ENCODE peak calls at places on chromosomes 12 and 14, in nine cellular contexts. R is left ventricle myocardium inferior, I is ovary, W is upper lobe of right lung, Y is fibroblast of lung, M is tibial nerve, L is IMR-90, O is right lobe of liver, K is heart left ventricle. F is an unnamed sample. For H3K27me3 and H3K4me1, the result is how much of the 10 kb centered on the place peaks cover.

GRCh38 chr14:65369560-65369959 is 43.0 kb upstream of the FUT8 start:
- DNase-seq in R (no peak), I (no peak), W (no peak), Y (no peak), M (no peak), L (no peak), O (no peak), K (no peak), F (no peak)

GRCh38 chr14:54047645-54048308 is 91.2 kb upstream of the BMP4 start:
- DNase-seq in R (no peak), I (no peak), W (no peak), Y (no peak), M (no peak), L (no peak), O (no peak), K (no peak), F (no peak)

GRCh38 chr12:43832506-43833168 is 3.2 kb upstream of the TMEM117 start:
- DNase-seq in R (no peak), I (no peak), W (no peak), Y (no peak), M (no peak), L (no peak), O (no peak), K (no peak), F (no peak)

GRCh38 chr12:77760271-77761025 is 70.2 kb upstream of the NAV3 start:
- DNase-seq in R (no peak), I (no peak), W (no peak), Y (no peak), M (no peak), L (no peak), O (no peak), K (no peak), F (no peak)

GRCh38 chr12:59972941-59973340 is 377.1 kb downstream of the SLC16A7 start:
- DNase-seq in R (no peak), I (no peak), W (no peak), Y (peak), M (no peak), L (peak), O (no peak), K (no peak), F (no peak)

GRCh38 chr14:68734231-68734732 is 58.6 kb downstream of the ZFP36L1 start:
- DNase-seq in R (no peak), I (no peak), W (no peak), Y (no peak), M (no peak), L (peak), O (no peak), K (no peak), F (no peak)

GRCh38 chr14:99481745-99482099 is 513 bp downstream of the CCNK start:
- DNase-seq in R (no peak), I (no peak), W (no peak), Y (peak), M (no peak), L (peak), O (no peak), K (no peak), F (no peak)

GRCh38 chr12:52975820-52976573 is 27.1 kb downstream of the KRT18 start:
- DNase-seq in R (no peak), I (no peak), W (peak), Y (peak), M (no peak), L (peak), O (no peak), K (no peak), F (no peak)

GRCh38 chr14:62505045-62505444 is 540.2 kb downstream of the KCNH5 start:
- DNase-seq in R (no peak), I (no peak), W (no peak), Y (no peak), M (no peak), L (no peak), O (no peak), K (no peak), F (no peak)

GRCh38 chr12:15936751-15937150 is 25.6 kb downstream of the DERA start:
- DNase-seq in R (no peak), I (no peak), W (no peak), Y (no peak), M (no peak), L (no peak), O (no peak), K (no peak), F (no peak)

GRCh38 chr12:23831739-23832138 is 117.7 kb downstream of the SOX5 start:
- DNase-seq in R (no peak), I (no peak), W (no peak), Y (no peak), M (no peak), L (no peak), O (no peak), K (no peak), F (no peak)

GRCh38 chr12:59079029-59079428 is 158.7 kb upstream of the LRIG3 start:
- DNase-seq in R (no peak), I (no peak), W (no peak), Y (no peak), M (no peak), L (no peak), O (no peak), K (no peak), F (no peak)

GRCh38 chr12:105092336-105092735 is 8.1 kb upstream of the ALDH1L2 start:
- DNase-seq in R (no peak), I (no peak), W (no peak), Y (no peak), M (no peak), L (no peak), O (no peak), K (no peak), F (no peak)

GRCh38 chr14:99276482-99276881 is 4.5 kb upstream of the BCL11B start:
- DNase-seq in R (no peak), I (no peak), W (no peak), Y (no peak), M (no peak), L (no peak), O (no peak), K (no peak), F (no peak)

GRCh38 chr14:72800848-72801370 is 93.0 kb downstream of the DPF3 start:
- DNase-seq in R (no peak), I (no peak), W (no peak), Y (no peak), M (no peak), L (no peak), O (no peak), K (no peak), F (no peak)

GRCh38 chr14:47040490-47040889 is 388.9 kb upstream of the RPL10L start:
- DNase-seq in R (no peak), I (no peak), W (no peak), Y (no peak), M (no peak), L (no peak), O (no peak), K (no peak), F (no peak)

GRCh38 chr12:131131808-131132117 is 178.1 kb downstream of the ADGRD1 start:
- DNase-seq in R (no peak), I (no peak), W (no peak), Y (no peak), M (no peak), L (no peak), O (no peak), K (peak), F (no peak)

GRCh38 chr14:92461891-92462290 is 51.7 kb upstream of the RIN3 start:
- DNase-seq in R (no peak), I (no peak), W (no peak), Y (no peak), M (no peak), L (no peak), O (no peak), K (peak), F (no peak)

GRCh38 chr14:85535916-85536834 is 6.2 kb downstream of the FLRT2 start:
- DNase-seq in R (no peak), I (peak), W (no peak), Y (peak), M (no peak), L (peak), O (no peak), K (no peak), F (peak)

GRCh38 chr12:86050010-86050409 is 175.9 kb downstream of the NTS start:
- DNase-seq in R (no peak), I (no peak), W (no peak), Y (no peak), M (no peak), L (no peak), O (no peak), K (no peak), F (no peak)

GRCh38 chr12:102426599-102427541 is 53.5 kb downstream of the IGF1 start:
- DNase-seq in R (no peak), I (no peak), W (no peak), Y (peak), M (no peak), L (peak), O (no peak), K (no peak), F (no peak)

GRCh38 chr12:42609605-42610004 is 20.1 kb upstream of the PRICKLE1 start:
- DNase-seq in R (no peak), I (no peak), W (no peak), Y (peak), M (no peak), L (peak), O (no peak), K (no peak), F (no peak)

GRCh38 chr12:38776657-38777056 is 128.7 kb downstream of the CPNE8 start:
- DNase-seq in R (no peak), I (no peak), W (no peak), Y (no peak), M (no peak), L (no peak), O (no peak), K (no peak), F (no peak)

GRCh38 chr12:24931666-24932405 is 17.1 kb downstream of the BCAT1 start:
- DNase-seq in R (no peak), I (no peak), W (no peak), Y (no peak), M (no peak), L (peak), O (no peak), K (no peak), F (no peak)

GRCh38 chr12:108643941-108644742 is 10.4 kb upstream of the SELPLG start:
- DNase-seq in R (no peak), I (peak), W (peak), Y (peak), M (peak), L (no peak), O (no peak), K (no peak), F (no peak)

GRCh38 chr14:91401751-91402150 is 15.9 kb downstream of the CCDC88C start:
- DNase-seq in R (no peak), I (no peak), W (no peak), Y (no peak), M (no peak), L (no peak), O (no peak), K (no peak), F (no peak)

GRCh38 chr12:106974525-106974924 is 12.4 kb downstream of the MTERF2 start:
- DNase-seq in R (no peak), I (no peak), W (no peak), Y (no peak), M (no peak), L (no peak), O (no peak), K (no peak), F (no peak)

GRCh38 chr14:102055181-102055901 is 31.5 kb downstream of the HSP90AA1 start:
- DNase-seq in R (no peak), I (no peak), W (no peak), Y (peak), M (no peak), L (peak), O (no peak), K (no peak), F (no peak)

GRCh38 chr12:120416490-120417216 is 21.3 kb upstream of the COX6A1 start:
- DNase-seq in R (no peak), I (no peak), W (no peak), Y (no peak), M (no peak), L (no peak), O (no peak), K (no peak), F (no peak)

GRCh38 chr12:50988051-50988450 is 35.7 kb downstream of the HIGD1C start:
- DNase-seq in R (no peak), I (no peak), W (no peak), Y (no peak), M (no peak), L (peak), O (no peak), K (no peak), F (no peak)

DNA sequence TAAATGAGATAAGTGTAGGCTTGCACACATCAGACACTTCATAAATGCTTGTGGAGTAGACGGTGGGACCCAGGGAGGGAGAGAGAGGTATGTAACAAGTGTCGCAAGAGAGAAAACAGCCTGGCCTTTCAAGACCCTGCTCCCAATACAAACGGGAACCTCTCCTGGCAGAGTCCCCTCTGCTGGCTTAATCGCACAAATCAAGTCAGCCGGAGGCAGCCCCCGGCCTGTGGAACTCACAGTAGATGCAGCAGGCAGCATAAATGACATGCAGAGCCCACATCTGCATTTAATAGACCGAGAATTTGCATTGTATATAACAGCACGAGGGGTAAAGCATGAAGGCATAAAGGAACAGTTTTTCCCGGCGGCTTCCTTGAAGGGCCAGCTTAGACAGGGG is 730 bp downstream of the RTL1 start:
- DNase-seq in R (no peak), I (no peak), W (no peak), Y (no peak), M (no peak), L (no peak), O (no peak), K (no peak), F (no peak)
- H3K27me3 ChIP-seq in R (half or more), I (under half), W (half or more), Y (under half), M (under half), L (under half), O (under half), K (half or more), F (under half)

DNA sequence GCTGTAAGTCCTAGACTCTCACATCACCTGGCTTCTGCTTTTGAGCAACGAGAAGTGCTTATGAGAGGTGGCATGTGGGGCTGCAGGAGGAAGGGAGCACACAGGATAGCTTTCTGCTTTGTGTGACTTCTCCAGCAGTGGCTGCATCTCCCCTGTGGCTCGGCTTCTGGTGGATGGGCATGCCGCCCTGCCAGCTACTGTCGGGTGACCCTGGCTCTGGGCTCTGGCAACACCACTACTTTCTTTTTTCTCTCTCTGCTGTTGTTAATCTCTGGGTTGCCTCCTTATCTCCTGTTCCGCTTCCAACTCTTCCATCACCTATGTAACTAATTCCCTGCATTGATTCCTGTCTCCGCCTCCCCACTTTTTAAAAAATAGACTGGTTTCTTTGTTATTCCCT is 209.1 kb upstream of the DAAM1 start:
- DNase-seq in R (peak), I (no peak), W (no peak), Y (no peak), M (no peak), L (no peak), O (no peak), K (no peak), F (no peak)
- TF ChIP-seq CTCF in R (no peak), I (no peak), W (no peak), Y (no peak), M (no peak), L (no peak), O (no peak), K (no peak), F (no peak)

DNA sequence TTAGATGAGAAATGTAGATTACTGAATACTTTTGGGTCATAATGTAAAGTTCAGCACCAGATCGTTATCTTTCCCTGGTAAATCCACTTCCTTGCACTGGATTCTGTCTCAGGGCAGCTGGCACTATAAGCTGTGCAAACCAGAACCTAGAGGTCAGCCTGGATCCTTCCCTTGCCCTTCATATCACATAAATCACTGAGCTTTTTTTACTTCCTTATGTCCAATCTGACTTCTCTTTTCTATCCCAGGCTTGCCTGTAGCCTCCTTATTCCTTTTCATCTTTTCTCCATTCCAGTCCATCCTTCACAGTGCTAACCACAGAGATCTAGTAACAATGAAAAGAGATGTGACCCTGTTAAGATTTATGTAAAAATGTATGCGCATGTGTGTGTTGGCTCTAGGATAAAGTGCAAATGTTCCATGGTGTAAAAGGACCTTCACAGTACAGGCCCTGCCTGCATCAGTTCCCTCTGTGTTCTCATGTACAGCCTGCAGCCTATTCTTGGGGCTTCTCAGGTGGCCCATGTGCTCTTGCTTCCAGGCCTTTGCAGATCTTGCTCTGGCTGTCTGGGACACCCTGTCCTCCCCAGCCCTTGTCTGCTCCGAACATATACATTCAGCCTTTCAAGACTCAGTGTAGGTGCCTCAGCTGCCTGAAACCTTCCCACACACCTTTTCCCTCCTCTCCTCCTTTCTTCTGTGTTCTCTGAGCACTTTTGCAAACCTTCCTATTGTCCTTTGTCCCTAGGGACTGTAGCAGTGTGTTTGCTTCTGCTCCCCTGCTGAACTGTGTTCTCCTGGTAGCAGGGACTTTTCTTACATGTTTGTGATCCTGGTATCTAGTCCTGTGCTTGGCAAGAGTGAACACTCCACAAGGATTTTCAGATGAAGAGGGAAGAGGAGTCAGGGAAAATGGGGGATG is 30.0 kb downstream of the PELI2 start:
- DNase-seq in R (no peak), I (no peak), W (no peak), Y (no peak), M (no peak), L (no peak), O (no peak), K (no peak), F (no peak)
- H3K4me1 ChIP-seq in R (under half), I (under half), W (under half), Y (under half), M (under half), L (under half), O (under half), K (under half), F (under half)

GRCh38 chr14:56801920-56802319 is 8.4 kb downstream of the OTX2 start:
- DNase-seq in R (no peak), I (no peak), W (no peak), Y (no peak), M (no peak), L (no peak), O (no peak), K (no peak), F (no peak)
- H3K27me3 ChIP-seq in R (half or more), I (under half), W (half or more), Y (under half), M (under half), L (half or more), O (under half), K (half or more), F (under half)

GRCh38 chr12:75553865-75554555 is 42.6 kb upstream of the KRR1 start:
- DNase-seq in R (no peak), I (no peak), W (no peak), Y (no peak), M (no peak), L (peak), O (no peak), K (no peak), F (no peak)
- TF ChIP-seq CTCF in R (no peak), I (no peak), W (no peak), Y (no peak), M (no peak), L (no peak), O (no peak), K (no peak), F (no peak)

DNA sequence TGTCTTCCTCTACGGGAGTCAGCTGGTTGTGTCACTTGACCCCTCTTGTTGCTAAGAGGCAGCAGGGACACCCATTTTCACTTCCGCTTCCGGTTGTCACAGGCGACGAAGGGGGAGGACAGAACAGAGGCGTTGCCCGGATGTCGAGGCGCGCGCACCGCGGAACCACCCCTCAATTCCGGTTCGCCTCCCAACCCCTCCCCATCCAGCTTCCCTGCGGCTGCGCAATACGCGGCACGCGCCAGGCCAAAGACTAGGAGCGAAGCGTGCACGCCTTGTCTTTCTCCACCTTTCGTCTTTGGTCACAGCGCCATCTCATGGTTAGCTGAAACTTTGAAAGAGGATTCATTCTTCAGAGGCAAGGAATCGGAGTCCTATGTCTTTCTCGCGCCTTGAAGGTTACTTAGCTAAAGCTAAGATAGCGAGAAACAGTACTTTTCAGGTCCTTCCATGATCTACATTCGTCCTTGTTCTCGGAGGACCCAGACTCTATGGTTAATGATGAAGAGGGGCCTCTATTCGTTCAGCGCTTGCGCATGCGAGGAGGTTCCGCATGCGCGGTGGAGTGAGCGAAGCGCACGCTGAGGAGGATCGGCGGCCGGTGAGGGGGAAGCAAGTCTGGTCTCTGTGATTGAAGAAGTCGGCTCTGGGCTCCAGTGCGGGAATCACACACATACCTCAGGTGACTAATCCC is at the start of the genes ATP6V1D and EIF2S1:
- DNase-seq in R (peak), I (peak), W (peak), Y (peak), M (peak), L (peak), O (peak), K (peak), F (peak)
- H3K4me1 ChIP-seq in R (half or more), I (under half), W (under half), Y (under half), M (half or more), L (under half), O (under half), K (half or more), F (under half)

GRCh38 chr14:66369157-66369706 is 116.9 kb upstream of the CCDC196 start:
- DNase-seq in R (no peak), I (no peak), W (no peak), Y (no peak), M (no peak), L (no peak), O (no peak), K (no peak), F (no peak)

DNA sequence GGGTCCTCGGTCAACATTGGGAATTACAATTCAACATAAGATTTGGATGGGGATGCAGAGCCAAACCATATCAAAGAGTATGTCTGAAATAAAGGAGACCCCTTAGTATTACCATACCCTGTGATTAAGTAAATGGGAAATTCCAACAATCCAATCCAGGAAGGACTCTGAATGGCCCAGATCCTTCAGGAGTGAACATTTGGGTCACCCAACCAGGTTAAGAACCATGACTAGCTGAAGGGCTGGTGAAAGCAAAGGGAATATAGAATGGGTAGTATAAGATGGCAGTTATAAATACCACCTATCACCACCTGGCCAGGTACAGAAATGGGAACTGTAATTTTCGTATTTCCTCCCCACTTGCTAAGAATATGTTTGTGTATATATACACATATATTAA is 114.4 kb upstream of the CCDC196 start:
- DNase-seq in R (no peak), I (no peak), W (no peak), Y (no peak), M (no peak), L (no peak), O (no peak), K (no peak), F (no peak)
- H3K27me3 ChIP-seq in R (under half), I (under half), W (under half), Y (under half), M (under half), L (under half), O (under half), K (under half), F (under half)

F was measured in uterus.